ENCODE peak calls at places on chromosomes 5 and 9, in six cellular contexts. One of them, this sample, is unnamed.

GRCh38 chr9:69996947-69997346 is 46.7 kb upstream of the MAMDC2 start:
- DNase-seq in iPS DF 6.9: no peak
- DNase-seq in GM19239: no peak
- DNase-seq in heart left ventricle: no peak
- DNase-seq in AML-193: no peak
- DNase-seq in stimulated activated CD8-positive, alpha-beta memory T cell treated with anti-CD3 and anti-CD28 coated beads, Interleukin-2, amount 100 ng/mL, for 48 hours: no peak
- DNase-seq in this sample: no peak

GRCh38 chr9:72428329-72428728 is 63.3 kb upstream of the ZFAND5 start:
- DNase-seq in iPS DF 6.9: no peak
- DNase-seq in GM19239: no peak
- DNase-seq in heart left ventricle: no peak
- DNase-seq in AML-193: no peak
- DNase-seq in stimulated activated CD8-positive, alpha-beta memory T cell treated with anti-CD3 and anti-CD28 coated beads, Interleukin-2, amount 100 ng/mL, for 48 hours: no peak
- DNase-seq in this sample: no peak

GRCh38 chr9:33114746-33115145 is 38.3 kb upstream of the SMU1 start:
- DNase-seq in iPS DF 6.9: no peak
- DNase-seq in GM19239: no peak
- DNase-seq in heart left ventricle: no peak
- DNase-seq in AML-193: no peak
- DNase-seq in stimulated activated CD8-positive, alpha-beta memory T cell treated with anti-CD3 and anti-CD28 coated beads, Interleukin-2, amount 100 ng/mL, for 48 hours: no peak
- DNase-seq in this sample: peak

GRCh38 chr5:669842-670395 is 23.2 kb downstream of the TPPP start:
- DNase-seq in iPS DF 6.9: no peak
- DNase-seq in GM19239: no peak
- DNase-seq in heart left ventricle: peak
- DNase-seq in AML-193: no peak
- DNase-seq in stimulated activated CD8-positive, alpha-beta memory T cell treated with anti-CD3 and anti-CD28 coated beads, Interleukin-2, amount 100 ng/mL, for 48 hours: no peak
- DNase-seq in this sample: no peak

GRCh38 chr5:110104728-110105127 is 415.0 kb downstream of the MAN2A1 start:
- DNase-seq in iPS DF 6.9: no peak
- DNase-seq in GM19239: no peak
- DNase-seq in heart left ventricle: no peak
- DNase-seq in AML-193: no peak
- DNase-seq in stimulated activated CD8-positive, alpha-beta memory T cell treated with anti-CD3 and anti-CD28 coated beads, Interleukin-2, amount 100 ng/mL, for 48 hours: no peak
- DNase-seq in this sample: no peak

GRCh38 chr5:147887026-147887627 is 8.6 kb downstream of the SCGB3A2 start:
- DNase-seq in iPS DF 6.9: no peak
- DNase-seq in GM19239: no peak
- DNase-seq in heart left ventricle: no peak
- DNase-seq in AML-193: peak
- DNase-seq in stimulated activated CD8-positive, alpha-beta memory T cell treated with anti-CD3 and anti-CD28 coated beads, Interleukin-2, amount 100 ng/mL, for 48 hours: no peak
- DNase-seq in this sample: no peak

GRCh38 chr5:141747152-141747640 is 65.2 kb upstream of the ARAP3 start:
- DNase-seq in iPS DF 6.9: no peak
- DNase-seq in GM19239: no peak
- DNase-seq in heart left ventricle: peak
- DNase-seq in AML-193: no peak
- DNase-seq in stimulated activated CD8-positive, alpha-beta memory T cell treated with anti-CD3 and anti-CD28 coated beads, Interleukin-2, amount 100 ng/mL, for 48 hours: no peak
- DNase-seq in this sample: peak

GRCh38 chr5:142529626-142530278 is 156.1 kb downstream of the FGF1 start:
- DNase-seq in iPS DF 6.9: no peak
- DNase-seq in GM19239: no peak
- DNase-seq in heart left ventricle: no peak
- DNase-seq in AML-193: no peak
- DNase-seq in stimulated activated CD8-positive, alpha-beta memory T cell treated with anti-CD3 and anti-CD28 coated beads, Interleukin-2, amount 100 ng/mL, for 48 hours: no peak
- DNase-seq in this sample: no peak

GRCh38 chr9:32863291-32863690 is 80.0 kb downstream of the TMEM215 start:
- DNase-seq in iPS DF 6.9: no peak
- DNase-seq in GM19239: no peak
- DNase-seq in heart left ventricle: no peak
- DNase-seq in AML-193: no peak
- DNase-seq in stimulated activated CD8-positive, alpha-beta memory T cell treated with anti-CD3 and anti-CD28 coated beads, Interleukin-2, amount 100 ng/mL, for 48 hours: no peak
- DNase-seq in this sample: no peak

GRCh38 chr9:81529556-81530193 is 159.7 kb downstream of the TLE1 start:
- DNase-seq in iPS DF 6.9: no peak
- DNase-seq in GM19239: no peak
- DNase-seq in heart left ventricle: no peak
- DNase-seq in AML-193: no peak
- DNase-seq in stimulated activated CD8-positive, alpha-beta memory T cell treated with anti-CD3 and anti-CD28 coated beads, Interleukin-2, amount 100 ng/mL, for 48 hours: no peak
- DNase-seq in this sample: peak